ENCODE peak calls at places on chromosomes 6 and 20, in five cellular contexts. One of them, this sample, is unnamed.
A peak's percentile ranks its signal among the peaks of the same experiment; 100 is the strongest.

GRCh38 chr6:34126419-34126818 is 19.5 kb downstream of the GRM4 start:
- DNase-seq in cardiac muscle cell: no peak
- DNase-seq in stomach: no peak
- DNase-seq in SK-N-SH: no peak
- DNase-seq in right lobe of liver: no peak
- DNase-seq in this sample: no peak

GRCh38 chr20:62366370-62367135 is 559 bp downstream of the LAMA5 start:
- DNase-seq in SK-N-SH: peak; percentile 82
- DNase-seq in right lobe of liver: peak; percentile 60
- DNase-seq in cardiac muscle cell: peak; percentile 82
- DNase-seq in stomach: no peak
- DNase-seq in this sample: peak; percentile 19

GRCh38 chr6:164897523-164898094 is 411.8 kb downstream of the C6orf118 start:
- DNase-seq in cardiac muscle cell: no peak
- DNase-seq in stomach: no peak
- DNase-seq in right lobe of liver: no peak
- DNase-seq in SK-N-SH: no peak
- DNase-seq in this sample: no peak

GRCh38 chr6:164825386-164825785 is 484.0 kb downstream of the C6orf118 start:
- DNase-seq in SK-N-SH: no peak
- DNase-seq in stomach: no peak
- DNase-seq in cardiac muscle cell: no peak
- DNase-seq in right lobe of liver: no peak
- DNase-seq in this sample: no peak

GRCh38 chr6:9140181-9140580 is 704.8 kb upstream of the SLC35B3 start:
- DNase-seq in SK-N-SH: no peak
- DNase-seq in stomach: peak; percentile 57
- DNase-seq in right lobe of liver: peak; percentile 87
- DNase-seq in cardiac muscle cell: no peak
- DNase-seq in this sample: no peak

GRCh38 chr6:33433560-33434191 is 13.8 kb downstream of the SYNGAP1 start:
- DNase-seq in stomach: no peak
- DNase-seq in cardiac muscle cell: peak; percentile 84
- DNase-seq in SK-N-SH: peak; percentile 20
- DNase-seq in right lobe of liver: no peak
- DNase-seq in this sample: no peak

GRCh38 chr6:163522033-163522432 is 107.5 kb downstream of the QKI start:
- DNase-seq in stomach: no peak
- DNase-seq in right lobe of liver: no peak
- DNase-seq in SK-N-SH: no peak
- DNase-seq in cardiac muscle cell: no peak
- DNase-seq in this sample: no peak

GRCh38 chr6:30849903-30850651 is 34.2 kb upstream of the DDR1 start:
- DNase-seq in cardiac muscle cell: no peak
- DNase-seq in stomach: no peak
- DNase-seq in right lobe of liver: no peak
- DNase-seq in SK-N-SH: no peak
- DNase-seq in this sample: no peak

GRCh38 chr20:52893498-52893897 is 78.7 kb upstream of the TSHZ2 start:
- DNase-seq in stomach: no peak
- DNase-seq in SK-N-SH: no peak
- DNase-seq in right lobe of liver: no peak
- DNase-seq in cardiac muscle cell: no peak
- DNase-seq in this sample: no peak

GRCh38 chr6:140346461-140346860 is 972.0 kb upstream of the CITED2 start:
- DNase-seq in right lobe of liver: no peak
- DNase-seq in cardiac muscle cell: peak; percentile 2
- DNase-seq in stomach: no peak
- DNase-seq in SK-N-SH: no peak
- DNase-seq in this sample: no peak

GRCh38 chr6:26415791-26416190 is 13.7 kb downstream of the BTN3A1 start:
- DNase-seq in stomach: no peak
- DNase-seq in right lobe of liver: no peak
- DNase-seq in SK-N-SH: no peak
- DNase-seq in cardiac muscle cell: no peak
- DNase-seq in this sample: no peak

GRCh38 chr20:47206962-47207641 is 149.4 kb downstream of the ZMYND8 start:
- DNase-seq in right lobe of liver: no peak
- DNase-seq in stomach: no peak
- DNase-seq in SK-N-SH: no peak
- DNase-seq in cardiac muscle cell: no peak
- DNase-seq in this sample: no peak

GRCh38 chr6:143262859-143263258 is 187.6 kb downstream of the ADAT2 start:
- DNase-seq in right lobe of liver: no peak
- DNase-seq in stomach: no peak
- DNase-seq in SK-N-SH: no peak
- DNase-seq in cardiac muscle cell: no peak
- DNase-seq in this sample: no peak

GRCh38 chr6:152308306-152308705 is 328.9 kb downstream of the SYNE1 start:
- DNase-seq in right lobe of liver: no peak
- DNase-seq in stomach: no peak
- DNase-seq in SK-N-SH: no peak
- DNase-seq in cardiac muscle cell: no peak
- DNase-seq in this sample: no peak

GRCh38 chr20:45878076-45878731 is 2.8 kb upstream of the ZSWIM1 start:
- DNase-seq in cardiac muscle cell: no peak
- DNase-seq in SK-N-SH: no peak
- DNase-seq in right lobe of liver: no peak
- DNase-seq in stomach: no peak
- DNase-seq in this sample: no peak

GRCh38 chr20:921020-921419 is 4.9 kb upstream of the ANGPT4 start:
- DNase-seq in stomach: no peak
- DNase-seq in right lobe of liver: peak; percentile 28
- DNase-seq in cardiac muscle cell: no peak
- DNase-seq in SK-N-SH: no peak
- DNase-seq in this sample: no peak

GRCh38 chr6:69584536-69584912 is 212.3 kb downstream of the LMBRD1 start:
- DNase-seq in right lobe of liver: no peak
- DNase-seq in cardiac muscle cell: no peak
- DNase-seq in stomach: no peak
- DNase-seq in SK-N-SH: peak; percentile 8
- DNase-seq in this sample: no peak

This sample was measured in BE2C.